ENCODE peak calls at places on chromosomes 11 and 22, in seven cellular contexts. L, A, M, Q, R, U and I are unnamed samples.

GRCh38 chr11:16933756-16934603 is 80.2 kb downstream of the PLEKHA7 start:
- DNase-seq in L (no peak), A (no peak), M (no peak), Q (no peak), R (no peak), U (no peak), I (no peak)

GRCh38 chr11:9575531-9576240 is 2.2 kb downstream of the WEE1 start:
- DNase-seq in L (no peak), A (no peak), M (no peak), Q (no peak), R (no peak), U (no peak), I (no peak)

GRCh38 chr22:47409501-47410275 is 647.2 kb downstream of the TBC1D22A start:
- DNase-seq in L (no peak), A (no peak), M (peak), Q (no peak), R (no peak), U (no peak), I (no peak)

GRCh38 chr22:39297490-39298193 is 21.8 kb downstream of the RPL3 start:
- DNase-seq in L (no peak), A (peak), M (no peak), Q (no peak), R (peak), U (no peak), I (no peak)

GRCh38 chr11:113311536-113311935 is 2.8 kb upstream of the TTC12 start:
- DNase-seq in L (no peak), A (no peak), M (no peak), Q (no peak), R (no peak), U (no peak), I (no peak)

GRCh38 chr11:6219359-6219758 is 14.0 kb downstream of the C11orf42 start:
- DNase-seq in L (no peak), A (no peak), M (no peak), Q (peak), R (no peak), U (peak), I (no peak)

GRCh38 chr11:29100967-29101366 is 915.9 kb downstream of the KCNA4 start:
- DNase-seq in L (no peak), A (no peak), M (no peak), Q (no peak), R (no peak), U (no peak), I (no peak)

GRCh38 chr11:13262096-13262495 is 15.5 kb upstream of the BMAL1 start:
- DNase-seq in L (no peak), A (no peak), M (no peak), Q (no peak), R (no peak), U (peak), I (no peak)

GRCh38 chr11:133526790-133527189 is 5.5 kb downstream of the OPCML start:
- DNase-seq in L (no peak), A (no peak), M (no peak), Q (no peak), R (no peak), U (no peak), I (no peak)

GRCh38 chr22:40690370-40690769 is 11.1 kb downstream of the MCHR1 start:
- DNase-seq in L (no peak), A (no peak), M (no peak), Q (no peak), R (peak), U (no peak), I (no peak)

GRCh38 chr11:43021466-43021865 is 290.3 kb upstream of the API5 start:
- DNase-seq in L (no peak), A (peak), M (no peak), Q (no peak), R (peak), U (no peak), I (peak)

GRCh38 chr11:56611174-56611573 is 3.5 kb downstream of the OR5M1 start:
- DNase-seq in L (no peak), A (no peak), M (no peak), Q (no peak), R (no peak), U (no peak), I (no peak)

GRCh38 chr11:125374398-125374797 is 121.7 kb downstream of the FEZ1 start:
- DNase-seq in L (no peak), A (no peak), M (no peak), Q (no peak), R (no peak), U (no peak), I (no peak)

GRCh38 chr11:68904458-68904847 is 762 bp downstream of the IGHMBP2 start:
- DNase-seq in L (no peak), A (peak), M (no peak), Q (peak), R (no peak), U (no peak), I (peak)

GRCh38 chr11:30172872-30173271 is 57.9 kb upstream of the FSHB start:
- DNase-seq in L (peak), A (no peak), M (peak), Q (no peak), R (no peak), U (no peak), I (no peak)

GRCh38 chr22:31947296-31947695 is 3.0 kb downstream of the YWHAH start:
- DNase-seq in L (no peak), A (peak), M (no peak), Q (peak), R (no peak), U (no peak), I (peak)

GRCh38 chr11:129251067-129251466 is 58.9 kb upstream of the ARHGAP32 start:
- DNase-seq in L (no peak), A (no peak), M (no peak), Q (no peak), R (no peak), U (no peak), I (no peak)

GRCh38 chr22:42078469-42079318 is 806 bp upstream of the SMDT1 start:
- DNase-seq in L (no peak), A (no peak), M (no peak), Q (peak), R (peak), U (no peak), I (no peak)

GRCh38 chr11:6391548-6392134 is 1.4 kb downstream of the SMPD1 start:
- DNase-seq in L (no peak), A (no peak), M (no peak), Q (no peak), R (no peak), U (no peak), I (no peak)

GRCh38 chr11:990101-990500 is 46.4 kb downstream of the MUC6 start:
- DNase-seq in L (no peak), A (no peak), M (no peak), Q (no peak), R (no peak), U (no peak), I (no peak)

GRCh38 chr11:68373810-68374501 is 61.6 kb downstream of the LRP5 start:
- DNase-seq in L (no peak), A (no peak), M (peak), Q (peak), R (no peak), U (no peak), I (peak)

GRCh38 chr11:68173926-68174325 is 39.2 kb downstream of the KMT5B start:
- DNase-seq in L (no peak), A (no peak), M (no peak), Q (no peak), R (no peak), U (no peak), I (no peak)

GRCh38 chr22:42357221-42357620 is 75.0 kb downstream of the NFAM1 start:
- DNase-seq in L (no peak), A (no peak), M (no peak), Q (no peak), R (no peak), U (no peak), I (no peak)

GRCh38 chr11:126968915-126969314 is 31.7 kb downstream of the KIRREL3 start:
- DNase-seq in L (no peak), A (peak), M (peak), Q (no peak), R (peak), U (no peak), I (peak)

GRCh38 chr11:132496341-132496740 is 1036.0 kb downstream of the OPCML start:
- DNase-seq in L (no peak), A (no peak), M (no peak), Q (no peak), R (no peak), U (no peak), I (no peak)

GRCh38 chr11:114257621-114258558 is 38.3 kb upstream of the NNMT start:
- DNase-seq in L (peak), A (peak), M (peak), Q (no peak), R (peak), U (peak), I (no peak)

GRCh38 chr11:68035266-68035876 is 3.5 kb upstream of the TCIRG1 start:
- DNase-seq in L (no peak), A (no peak), M (no peak), Q (no peak), R (no peak), U (no peak), I (no peak)

GRCh38 chr11:91219501-91219900 is 996.7 kb upstream of the CHORDC1 start:
- DNase-seq in L (no peak), A (no peak), M (no peak), Q (no peak), R (no peak), U (no peak), I (no peak)

GRCh38 chr11:3635641-3636375 is 6.0 kb downstream of the ART5 start:
- DNase-seq in L (no peak), A (no peak), M (no peak), Q (no peak), R (no peak), U (no peak), I (no peak)